ENCODE peak calls at places on chromosome 11, in eight cellular contexts. J is nephron progenitor cell; I is T-helper 2 cell; Y is kidney; B is progenitor cell of endocrine pancreas; P is naive thymus-derived CD4-positive, alpha-beta T cell; X is heart right ventricle; Z is endothelial cell. U is an unnamed sample.

GRCh38 chr11:109320595-109320994 is 101.4 kb upstream of the C11orf87 start:
- DNase-seq in J (no peak), I (no peak), Y (no peak), B (no peak), P (no peak), X (no peak), Z (no peak), U (no peak)

GRCh38 chr11:35247863-35248262 is 108.9 kb downstream of the CD44 start:
- DNase-seq in J (no peak), I (no peak), Y (no peak), B (no peak), P (no peak), X (no peak), Z (no peak), U (no peak)

GRCh38 chr11:2301631-2302272 is at the start of the genes C11orf21 and TSPAN32:
- DNase-seq in J (no peak), I (no peak), Y (peak; percentile 77), B (no peak), P (peak; percentile 45), X (peak; percentile 77), Z (no peak), U (no peak)

GRCh38 chr11:68372625-68373024 is 60.2 kb downstream of the LRP5 start:
- DNase-seq in J (no peak), I (no peak), Y (no peak), B (no peak), P (no peak), X (no peak), Z (no peak), U (no peak)

GRCh38 chr11:111766834-111767142 is 599 bp upstream of the PPP2R1B start:
- DNase-seq in J (no peak), I (no peak), Y (no peak), B (no peak), P (no peak), X (no peak), Z (no peak), U (no peak)

GRCh38 chr11:61682093-61682732 is 2.0 kb downstream of the DAGLA start:
- DNase-seq in J (no peak), I (no peak), Y (peak; percentile 68), B (no peak), P (no peak), X (peak; percentile 64), Z (no peak), U (peak; percentile 95)

GRCh38 chr11:113689711-113690618 is 16.1 kb downstream of the TMPRSS5 start:
- DNase-seq in J (no peak), I (no peak), Y (no peak), B (no peak), P (no peak), X (no peak), Z (no peak), U (no peak)

GRCh38 chr11:119153049-119153818 is 4.4 kb downstream of the ABCG4 start:
- DNase-seq in J (no peak), I (no peak), Y (no peak), B (no peak), P (no peak), X (no peak), Z (peak; percentile 23), U (no peak)

GRCh38 chr11:64762916-64763803 is 3.4 kb upstream of the PYGM start:
- DNase-seq in J (peak; percentile 63), I (no peak), Y (peak; percentile 82), B (no peak), P (no peak), X (no peak), Z (no peak), U (no peak)

GRCh38 chr11:76831911-76832310 is 28.8 kb upstream of the ACER3 start:
- DNase-seq in J (no peak), I (no peak), Y (no peak), B (no peak), P (no peak), X (no peak), Z (no peak), U (no peak)

GRCh38 chr11:5291207-5291838 is 10.4 kb downstream of the OR51B4 start:
- DNase-seq in J (no peak), I (no peak), Y (no peak), B (no peak), P (no peak), X (no peak), Z (no peak), U (no peak)

GRCh38 chr11:116885951-116886629 is 48.7 kb upstream of the APOA1 start:
- DNase-seq in J (no peak), I (no peak), Y (no peak), B (no peak), P (no peak), X (no peak), Z (no peak), U (no peak)

GRCh38 chr11:4203603-4204360 is 109.2 kb downstream of the RRM1 start:
- DNase-seq in J (no peak), I (no peak), Y (no peak), B (no peak), P (no peak), X (no peak), Z (no peak), U (peak; percentile 18)

GRCh38 chr11:129410561-129410960 is 34.9 kb downstream of the BARX2 start:
- DNase-seq in J (no peak), I (no peak), Y (no peak), B (no peak), P (no peak), X (no peak), Z (no peak), U (no peak)

GRCh38 chr11:13343067-13343466 is 65.5 kb downstream of the BMAL1 start:
- DNase-seq in J (no peak), I (no peak), Y (no peak), B (no peak), P (no peak), X (no peak), Z (no peak), U (no peak)

U was measured in HuH-7.5.